ENCODE peak calls at places on chromosomes 4 and X, in eight cellular contexts. F is occipital lobe, Y is uterus, V is GM13976, A is psoas muscle, Z is right lobe of liver, G is SW 1271, L is amniotic stem cell. M is an unnamed sample.

GRCh38 chr4:158015241-158015640 is 157.6 kb downstream of the GASK1B start:
- DNase-seq in F (no peak), Y (no peak), V (no peak), A (no peak), Z (no peak), G (no peak), L (no peak), M (no peak)

GRCh38 chrX:63350551-63350950 is 581 bp downstream of the SPIN4 start:
- DNase-seq in F (peak), Y (peak), V (peak), A (no peak), Z (peak), G (no peak), L (no peak), M (peak)

GRCh38 chr4:108901271-108901670 is 138.4 kb upstream of the ETNPPL start:
- DNase-seq in F (no peak), Y (no peak), V (no peak), A (no peak), Z (no peak), G (no peak), L (no peak), M (no peak)

GRCh38 chr4:128163177-128164117 is 102.3 kb downstream of the LARP1B start:
- DNase-seq in F (no peak), Y (no peak), V (no peak), A (no peak), Z (no peak), G (peak), L (no peak), M (no peak)

GRCh38 chrX:40145001-40145631 is 47.4 kb upstream of the BCOR start:
- DNase-seq in F (no peak), Y (peak), V (no peak), A (no peak), Z (no peak), G (no peak), L (no peak), M (peak)

GRCh38 chrX:110432831-110433230 is 74.2 kb downstream of the RTL9 start:
- DNase-seq in F (no peak), Y (no peak), V (no peak), A (no peak), Z (no peak), G (no peak), L (no peak), M (no peak)

GRCh38 chrX:41384041-41384705 is 50.2 kb downstream of the DDX3X start:
- DNase-seq in F (no peak), Y (peak), V (no peak), A (peak), Z (peak), G (no peak), L (no peak), M (peak)

GRCh38 chr4:182916483-182917181 is 554 bp downstream of the DCTD start:
- DNase-seq in F (peak), Y (peak), V (peak), A (peak), Z (peak), G (no peak), L (peak), M (peak)

GRCh38 chr4:47043821-47044220 is 12.5 kb downstream of the GABRB1 start:
- DNase-seq in F (no peak), Y (no peak), V (no peak), A (no peak), Z (no peak), G (no peak), L (no peak), M (no peak)

GRCh38 chrX:101931104-101931493 is 728 bp downstream of the ZMAT1 start:
- DNase-seq in F (peak), Y (no peak), V (no peak), A (no peak), Z (no peak), G (no peak), L (no peak), M (no peak)

GRCh38 chr4:82104578-82104977 is 269.2 kb downstream of the HNRNPD start:
- DNase-seq in F (no peak), Y (no peak), V (no peak), A (no peak), Z (no peak), G (no peak), L (no peak), M (no peak)

GRCh38 chr4:138919094-138919936 is 96.3 kb upstream of the NOCT start:
- DNase-seq in F (peak), Y (peak), V (peak), A (peak), Z (peak), G (no peak), L (no peak), M (peak)

GRCh38 chrX:17456526-17456925 is 81.5 kb downstream of the NHS start:
- DNase-seq in F (peak), Y (no peak), V (no peak), A (no peak), Z (no peak), G (no peak), L (no peak), M (no peak)

GRCh38 chrX:1386338-1387127 is 5.4 kb downstream of the SLC25A6 start:
- DNase-seq in F (no peak), Y (no peak), V (peak), A (no peak), Z (no peak), G (no peak), L (no peak), M (no peak)

GRCh38 chrX:24364851-24365538 is 4.6 kb downstream of the SUPT20HL1 start:
- DNase-seq in F (no peak), Y (no peak), V (no peak), A (no peak), Z (peak), G (no peak), L (no peak), M (no peak)

GRCh38 chrX:105820247-105820646 is 2.1 kb upstream of the NRK start:
- DNase-seq in F (no peak), Y (no peak), V (no peak), A (no peak), Z (no peak), G (no peak), L (no peak), M (no peak)

GRCh38 chr4:185115827-185116232 is 27.2 kb upstream of the SLC25A4 start:
- DNase-seq in F (no peak), Y (peak), V (no peak), A (peak), Z (peak), G (no peak), L (no peak), M (peak)

GRCh38 chr4:168411318-168412150 is 68.8 kb downstream of the DDX60L start:
- DNase-seq in F (no peak), Y (no peak), V (no peak), A (no peak), Z (no peak), G (no peak), L (no peak), M (peak)

GRCh38 chr4:119559044-119559647 is 69.5 kb downstream of the PDE5A start:
- DNase-seq in F (no peak), Y (no peak), V (peak), A (no peak), Z (no peak), G (no peak), L (peak), M (no peak)

GRCh38 chr4:3077796-3078195 is 3.3 kb downstream of the HTT start:
- DNase-seq in F (no peak), Y (no peak), V (peak), A (no peak), Z (no peak), G (no peak), L (no peak), M (no peak)

GRCh38 chrX:95884196-95884595 is 800.4 kb upstream of the DIAPH2 start:
- DNase-seq in F (no peak), Y (no peak), V (no peak), A (no peak), Z (no peak), G (no peak), L (no peak), M (no peak)

GRCh38 chr4:154491731-154492249 is at the start of gene DCHS2:
- DNase-seq in F (no peak), Y (peak), V (peak), A (peak), Z (peak), G (no peak), L (no peak), M (peak)

GRCh38 chr4:141569141-141569540 is 67.2 kb upstream of the IL15 start:
- DNase-seq in F (no peak), Y (no peak), V (no peak), A (no peak), Z (no peak), G (no peak), L (no peak), M (no peak)

GRCh38 chr4:18880850-18881249 is 859.3 kb upstream of the LCORL start:
- DNase-seq in F (no peak), Y (no peak), V (no peak), A (no peak), Z (no peak), G (no peak), L (no peak), M (no peak)

GRCh38 chr4:70583952-70584834 is 7.9 kb upstream of the AMBN start:
- DNase-seq in F (no peak), Y (no peak), V (no peak), A (no peak), Z (no peak), G (no peak), L (no peak), M (no peak)

GRCh38 chr4:182219400-182219799 is 23.8 kb upstream of the TENM3 start:
- DNase-seq in F (no peak), Y (no peak), V (no peak), A (no peak), Z (no peak), G (no peak), L (no peak), M (no peak)

GRCh38 chrX:145773006-145773405 is 44.6 kb upstream of the SLITRK2 start:
- DNase-seq in F (no peak), Y (no peak), V (no peak), A (no peak), Z (no peak), G (no peak), L (no peak), M (no peak)

GRCh38 chr4:82745173-82745842 is 53.3 kb downstream of the SCD5 start:
- DNase-seq in F (no peak), Y (no peak), V (no peak), A (no peak), Z (no peak), G (no peak), L (peak), M (no peak)

GRCh38 chr4:97395980-97396562 is 747.2 kb downstream of the STPG2 start:
- DNase-seq in F (no peak), Y (no peak), V (no peak), A (no peak), Z (no peak), G (no peak), L (no peak), M (no peak)

GRCh38 chrX:19839770-19840254 is 47.6 kb downstream of the SH3KBP1 start:
- DNase-seq in F (no peak), Y (no peak), V (no peak), A (no peak), Z (no peak), G (no peak), L (no peak), M (no peak)

GRCh38 chr4:166675411-166675810 is 558.9 kb downstream of the SPOCK3 start:
- DNase-seq in F (no peak), Y (no peak), V (no peak), A (no peak), Z (no peak), G (no peak), L (peak), M (no peak)